ENCODE peak calls at places on chromosomes 5 and 9, in five cellular contexts. P is endothelial cell of umbilical vein, H is HCT116, S is fibroblast of lung, N is H1. U is an unnamed sample.
A peak's percentile ranks its signal among the peaks of the same experiment; 100 is the strongest.

GRCh38 chr9:90000925-90001324 is 396.1 kb downstream of the GADD45G start:
- DNase-seq in H (no peak), N (no peak), S (no peak), P (no peak), U (no peak)

GRCh38 chr5:132747693-132748440 is 641 bp downstream of the CCNI2 start:
- DNase-seq in P (no peak), H (no peak), N (peak; percentile 74), S (no peak), U (no peak)

GRCh38 chr9:129069128-129069824 is 11.6 kb upstream of the DOLPP1 start:
- DNase-seq in P (no peak), S (no peak), N (no peak), H (no peak), U (no peak)

GRCh38 chr9:35051069-35051967 is 21.1 kb downstream of the VCP start:
- DNase-seq in S (peak; percentile 32), N (peak; percentile 84), P (peak; percentile 56), H (peak; percentile 27), U (no peak)

GRCh38 chr9:131837316-131837715 is 97.4 kb upstream of the RAPGEF1 start:
- DNase-seq in H (no peak), P (no peak), S (no peak), N (peak; percentile 66), U (no peak)

GRCh38 chr5:72152506-72152905 is 45.2 kb downstream of the MAP1B start:
- DNase-seq in N (no peak), P (no peak), H (no peak), S (peak; percentile 63), U (no peak)

GRCh38 chr5:39689919-39690318 is 265.1 kb upstream of the DAB2 start:
- DNase-seq in P (no peak), S (no peak), N (no peak), H (no peak), U (no peak)

GRCh38 chr5:1002836-1003235 is 5.8 kb upstream of the NKD2 start:
- DNase-seq in S (no peak), N (peak; percentile 36), P (no peak), H (no peak), U (no peak)

GRCh38 chr5:135462304-135462703 is 10.2 kb upstream of the TIFAB start:
- DNase-seq in S (peak; percentile 33), N (peak; percentile 80), H (peak; percentile 90), P (peak; percentile 37), U (no peak)

GRCh38 chr5:63958654-63959053 is 3.6 kb downstream of the HTR1A start:
- DNase-seq in H (no peak), N (no peak), S (no peak), P (no peak), U (no peak)

GRCh38 chr5:74009502-74009901 is 383.5 kb downstream of the ARHGEF28 start:
- DNase-seq in P (no peak), H (no peak), S (no peak), N (no peak), U (no peak)

GRCh38 chr9:135820661-135821060 is 86.7 kb downstream of the CAMSAP1 start:
- DNase-seq in H (no peak), P (no peak), N (no peak), S (no peak), U (no peak)

GRCh38 chr9:122392714-122393113 is 21.9 kb downstream of the PTGS1 start:
- DNase-seq in N (no peak), S (no peak), P (no peak), H (no peak), U (no peak)

GRCh38 chr5:776862-777711 is 7.4 kb downstream of the ZDHHC11B start:
- DNase-seq in P (no peak), S (no peak), H (no peak), N (peak; percentile 41), U (no peak)

GRCh38 chr9:38009035-38009501 is 60.0 kb downstream of the SHB start:
- DNase-seq in P (no peak), H (no peak), S (no peak), N (no peak), U (no peak)

GRCh38 chr9:128750926-128751595 is 20.7 kb downstream of the ZER1 start:
- DNase-seq in S (no peak), P (no peak), H (no peak), N (no peak), U (no peak)

GRCh38 chr9:114319147-114319546 is 3.8 kb upstream of the ORM1 start:
- DNase-seq in P (no peak), H (no peak), N (no peak), S (no peak), U (no peak)

GRCh38 chr9:105278751-105279150 is 34.3 kb downstream of the SLC44A1 start:
- DNase-seq in P (no peak), N (no peak), S (no peak), H (no peak), U (peak; percentile 83)

GRCh38 chr9:90906316-90907055 is 104.9 kb downstream of the SYK start:
- DNase-seq in N (no peak), H (no peak), P (no peak), S (no peak), U (no peak)

GRCh38 chr5:132055808-132056609 is 4.4 kb upstream of the IL3 start:
- DNase-seq in H (no peak), S (no peak), P (no peak), N (peak; percentile 32), U (no peak)

GRCh38 chr9:38673399-38673798 is 46.5 kb downstream of the FAM240B start:
- DNase-seq in P (no peak), N (no peak), H (no peak), S (no peak), U (no peak)

GRCh38 chr5:58582004-58582403 is 871 bp upstream of the RAB3C start:
- DNase-seq in N (peak; percentile 57), S (no peak), P (no peak), H (no peak), U (no peak)

GRCh38 chr5:96734871-96735325 is 72.7 kb downstream of the CAST start:
- DNase-seq in N (no peak), P (no peak), S (peak; percentile 78), H (no peak), U (peak; percentile 55)

GRCh38 chr5:72523960-72524582 is 16.9 kb upstream of the ZNF366 start:
- DNase-seq in S (peak; percentile 80), P (peak; percentile 89), N (no peak), H (peak; percentile 67), U (peak; percentile 35)

GRCh38 chr5:59065551-59065950 is 482.7 kb downstream of the RAB3C start:
- DNase-seq in S (peak; percentile 53), N (no peak), H (no peak), P (no peak), U (no peak)

GRCh38 chr9:125146247-125146646 is 2.9 kb upstream of the SCAI start:
- DNase-seq in N (no peak), H (no peak), P (no peak), S (peak; percentile 56), U (no peak)

GRCh38 chr9:110464321-110464720 is 115.2 kb downstream of the SVEP1 start:
- DNase-seq in P (no peak), N (no peak), S (no peak), H (no peak), U (no peak)

GRCh38 chr5:52757527-52757926 is 30.2 kb upstream of the ITGA1 start:
- DNase-seq in S (no peak), H (no peak), N (no peak), P (peak; percentile 41), U (no peak)

GRCh38 chr9:108835831-108836230 is 20.0 kb downstream of the ACTL7B start:
- DNase-seq in S (no peak), N (no peak), P (no peak), H (no peak), U (no peak)

GRCh38 chr5:1295650-1296037 is 776 bp upstream of the TERT start:
- DNase-seq in H (no peak), S (no peak), P (no peak), N (no peak), U (no peak)

GRCh38 chr5:64767959-64768357 is 533 bp downstream of the SREK1IP1 start:
- DNase-seq in H (no peak), N (no peak), P (peak; percentile 61), S (peak; percentile 32), U (no peak)

GRCh38 chr5:64229163-64229774 is 63.6 kb downstream of the RNF180 start:
- DNase-seq in S (peak; percentile 28), N (no peak), P (peak; percentile 49), H (no peak), U (no peak)

GRCh38 chr5:125125031-125125823 is 378.8 kb upstream of the ZNF608 start:
- DNase-seq in H (no peak), P (peak; percentile 17), N (no peak), S (peak; percentile 11), U (no peak)
- TF ChIP-seq CTCF in H (no peak), P (no peak), N (no peak), S (no peak), U (no peak)

GRCh38 chr9:22238809-22239684 is 207.6 kb upstream of the DMRTA1 start:
- DNase-seq in S (peak; percentile 71), H (peak; percentile 37), P (peak; percentile 65), N (no peak), U (no peak)

GRCh38 chr9:22241611-22242010 is 205.0 kb upstream of the DMRTA1 start:
- DNase-seq in S (no peak), N (no peak), P (no peak), H (no peak), U (no peak)

GRCh38 chr9:22240619-22241018 is 206.0 kb upstream of the DMRTA1 start:
- DNase-seq in N (no peak), H (no peak), S (peak; percentile 69), P (peak; percentile 49), U (no peak)

GRCh38 chr9:22241024-22241423 is 205.6 kb upstream of the DMRTA1 start:
- DNase-seq in H (no peak), S (peak; percentile 27), N (no peak), P (no peak), U (no peak)

GRCh38 chr9:22237497-22238363 is 208.9 kb upstream of the DMRTA1 start:
- DNase-seq in H (peak; percentile 51), P (peak; percentile 62), S (peak; percentile 97), N (no peak), U (no peak)
- H2AFZ ChIP-seq in H (peak overlapping the region; percentile 62), P (no peak overlapping the region), S (no peak overlapping the region), N (no peak overlapping the region), U (peak overlapping the region; percentile 42)

GRCh38 chr9:130660683-130661460 is 3.5 kb upstream of the PRDM12 start:
- DNase-seq in P (no peak), S (no peak), H (no peak), N (peak; percentile 75), U (no peak)

GRCh38 chr9:130658893-130659698 is 5.3 kb upstream of the PRDM12 start:
- DNase-seq in H (no peak), S (no peak), N (peak; percentile 65), P (no peak), U (no peak)

GRCh38 chr9:130661461-130662098 is 2.8 kb upstream of the PRDM12 start:
- DNase-seq in P (no peak), H (no peak), N (peak; percentile 79), S (no peak), U (no peak)

GRCh38 chr9:130660326-130660682 is 4.1 kb upstream of the PRDM12 start:
- DNase-seq in H (no peak), S (no peak), P (no peak), N (peak; percentile 54), U (no peak)

GRCh38 chr9:130659699-130660248 is 4.6 kb upstream of the PRDM12 start:
- DNase-seq in P (no peak), N (peak; percentile 75), H (no peak), S (no peak), U (no peak)
- TF ChIP-seq EZH2 in P (no peak), N (no peak), H (no peak), S (peak; percentile 100), U (peak; percentile 81)

GRCh38 chr9:87141124-87141523 is 193.8 kb upstream of the GAS1 start:
- DNase-seq in P (no peak), H (no peak), S (no peak), N (no peak), U (no peak)
- TF ChIP-seq CTCF in P (no peak), H (no peak), S (no peak), N (no peak), U (no peak)

GRCh38 chr5:173236531-173237501 is 1.8 kb upstream of the NKX2-5 start:
- DNase-seq in H (no peak), S (no peak), P (no peak), N (no peak), U (no peak)
- H2AFZ ChIP-seq in H (no peak overlapping the region), S (no peak overlapping the region), P (no peak overlapping the region), N (no peak overlapping the region), U (no peak overlapping the region)

U was measured in keratinocyte.